ENCODE peak calls at places on chromosome 1, in eight cellular contexts. One of them, this sample, is unnamed. For H3K4me1, the result is how much of the 10 kb centered on the place peaks cover.

GRCh38 chr1:175543447-175543846 is 199.9 kb downstream of the TNR start:
- DNase-seq in CD8-positive, alpha-beta T cell: no peak
- DNase-seq in upper lobe of right lung: no peak
- DNase-seq in iPS DF 6.9: no peak
- DNase-seq in uterus: no peak
- DNase-seq in tibial artery: no peak
- DNase-seq in body of pancreas: no peak
- DNase-seq in GM23248: no peak
- DNase-seq in this sample: no peak

GRCh38 chr1:55285849-55286248 is 70.7 kb upstream of the USP24 start:
- DNase-seq in CD8-positive, alpha-beta T cell: no peak
- DNase-seq in upper lobe of right lung: no peak
- DNase-seq in iPS DF 6.9: no peak
- DNase-seq in uterus: no peak
- DNase-seq in tibial artery: no peak
- DNase-seq in body of pancreas: no peak
- DNase-seq in GM23248: no peak
- DNase-seq in this sample: no peak

GRCh38 chr1:77382361-77382760 is 100.5 kb downstream of the AK5 start:
- DNase-seq in CD8-positive, alpha-beta T cell: no peak
- DNase-seq in upper lobe of right lung: no peak
- DNase-seq in iPS DF 6.9: no peak
- DNase-seq in uterus: no peak
- DNase-seq in tibial artery: no peak
- DNase-seq in body of pancreas: no peak
- DNase-seq in GM23248: no peak
- DNase-seq in this sample: no peak

GRCh38 chr1:164588388-164589341 is 29.7 kb downstream of the PBX1 start:
- DNase-seq in CD8-positive, alpha-beta T cell: no peak
- DNase-seq in upper lobe of right lung: peak
- DNase-seq in iPS DF 6.9: no peak
- DNase-seq in uterus: peak
- DNase-seq in tibial artery: peak
- DNase-seq in body of pancreas: no peak
- DNase-seq in GM23248: peak
- DNase-seq in this sample: no peak

GRCh38 chr1:54287176-54287650 is 87.2 kb downstream of the MRPL37 start:
- DNase-seq in CD8-positive, alpha-beta T cell: peak
- DNase-seq in upper lobe of right lung: peak
- DNase-seq in iPS DF 6.9: no peak
- DNase-seq in uterus: peak
- DNase-seq in tibial artery: peak
- DNase-seq in body of pancreas: peak
- DNase-seq in GM23248: peak
- DNase-seq in this sample: peak

GRCh38 chr1:75672528-75673393 is 51.7 kb upstream of the ACADM start:
- DNase-seq in CD8-positive, alpha-beta T cell: no peak
- DNase-seq in upper lobe of right lung: no peak
- DNase-seq in iPS DF 6.9: peak
- DNase-seq in uterus: no peak
- DNase-seq in tibial artery: no peak
- DNase-seq in body of pancreas: no peak
- DNase-seq in GM23248: peak
- DNase-seq in this sample: no peak

GRCh38 chr1:40844079-40844478 is 18.1 kb downstream of the CITED4 start:
- DNase-seq in CD8-positive, alpha-beta T cell: no peak
- DNase-seq in upper lobe of right lung: no peak
- DNase-seq in iPS DF 6.9: no peak
- DNase-seq in uterus: no peak
- DNase-seq in tibial artery: no peak
- DNase-seq in body of pancreas: no peak
- DNase-seq in GM23248: no peak
- DNase-seq in this sample: no peak

GRCh38 chr1:56709269-56709880 is 64.3 kb downstream of the PRKAA2 start:
- DNase-seq in CD8-positive, alpha-beta T cell: no peak
- DNase-seq in upper lobe of right lung: no peak
- DNase-seq in iPS DF 6.9: peak
- DNase-seq in uterus: peak
- DNase-seq in tibial artery: no peak
- DNase-seq in body of pancreas: no peak
- DNase-seq in GM23248: peak
- DNase-seq in this sample: peak

GRCh38 chr1:156838972-156839371 is 19.9 kb downstream of the INSRR start:
- DNase-seq in CD8-positive, alpha-beta T cell: peak
- DNase-seq in upper lobe of right lung: no peak
- DNase-seq in iPS DF 6.9: no peak
- DNase-seq in uterus: no peak
- DNase-seq in tibial artery: no peak
- DNase-seq in body of pancreas: peak
- DNase-seq in GM23248: peak
- DNase-seq in this sample: peak

GRCh38 chr1:201628490-201628889 is 89.6 kb downstream of the NAV1 start:
- DNase-seq in CD8-positive, alpha-beta T cell: no peak
- DNase-seq in upper lobe of right lung: no peak
- DNase-seq in iPS DF 6.9: no peak
- DNase-seq in uterus: no peak
- DNase-seq in tibial artery: no peak
- DNase-seq in body of pancreas: no peak
- DNase-seq in GM23248: no peak
- DNase-seq in this sample: no peak

GRCh38 chr1:59568158-59568935 is 246.4 kb upstream of the HOOK1 start:
- DNase-seq in CD8-positive, alpha-beta T cell: no peak
- DNase-seq in upper lobe of right lung: no peak
- DNase-seq in iPS DF 6.9: no peak
- DNase-seq in uterus: no peak
- DNase-seq in tibial artery: no peak
- DNase-seq in body of pancreas: no peak
- DNase-seq in GM23248: peak
- DNase-seq in this sample: no peak

GRCh38 chr1:118154220-118154619 is 30.8 kb downstream of the SPAG17 start:
- DNase-seq in CD8-positive, alpha-beta T cell: no peak
- DNase-seq in upper lobe of right lung: no peak
- DNase-seq in iPS DF 6.9: no peak
- DNase-seq in uterus: no peak
- DNase-seq in tibial artery: no peak
- DNase-seq in body of pancreas: no peak
- DNase-seq in GM23248: peak
- DNase-seq in this sample: no peak

GRCh38 chr1:54110991-54111390 is 41.8 kb downstream of the CDCP2 start:
- DNase-seq in CD8-positive, alpha-beta T cell: no peak
- DNase-seq in upper lobe of right lung: no peak
- DNase-seq in iPS DF 6.9: no peak
- DNase-seq in uterus: no peak
- DNase-seq in tibial artery: no peak
- DNase-seq in body of pancreas: no peak
- DNase-seq in GM23248: no peak
- DNase-seq in this sample: no peak

GRCh38 chr1:183600136-183600535 is 9.9 kb upstream of the NCF2 start:
- DNase-seq in CD8-positive, alpha-beta T cell: no peak
- DNase-seq in upper lobe of right lung: no peak
- DNase-seq in iPS DF 6.9: no peak
- DNase-seq in uterus: no peak
- DNase-seq in tibial artery: peak
- DNase-seq in body of pancreas: no peak
- DNase-seq in GM23248: peak
- DNase-seq in this sample: no peak

GRCh38 chr1:5423109-5423508 is 569.1 kb downstream of the NPHP4 start:
- DNase-seq in CD8-positive, alpha-beta T cell: peak
- DNase-seq in upper lobe of right lung: peak
- DNase-seq in iPS DF 6.9: no peak
- DNase-seq in uterus: no peak
- DNase-seq in tibial artery: no peak
- DNase-seq in body of pancreas: no peak
- DNase-seq in GM23248: no peak
- DNase-seq in this sample: peak

GRCh38 chr1:223175032-223175431 is 32.0 kb upstream of the TLR5 start:
- DNase-seq in CD8-positive, alpha-beta T cell: no peak
- DNase-seq in upper lobe of right lung: no peak
- DNase-seq in iPS DF 6.9: no peak
- DNase-seq in uterus: no peak
- DNase-seq in tibial artery: no peak
- DNase-seq in body of pancreas: no peak
- DNase-seq in GM23248: peak
- DNase-seq in this sample: no peak

GRCh38 chr1:1959840-1960479 is 40.9 kb upstream of the TMEM52 start:
- DNase-seq in CD8-positive, alpha-beta T cell: peak
- DNase-seq in upper lobe of right lung: peak
- DNase-seq in iPS DF 6.9: peak
- DNase-seq in uterus: peak
- DNase-seq in tibial artery: peak
- DNase-seq in body of pancreas: peak
- DNase-seq in GM23248: peak
- DNase-seq in this sample: peak

GRCh38 chr1:58664881-58665280 is 35.0 kb downstream of the MYSM1 start:
- DNase-seq in CD8-positive, alpha-beta T cell: no peak
- DNase-seq in upper lobe of right lung: no peak
- DNase-seq in iPS DF 6.9: no peak
- DNase-seq in uterus: no peak
- DNase-seq in tibial artery: no peak
- DNase-seq in body of pancreas: no peak
- DNase-seq in GM23248: peak
- DNase-seq in this sample: no peak

DNA sequence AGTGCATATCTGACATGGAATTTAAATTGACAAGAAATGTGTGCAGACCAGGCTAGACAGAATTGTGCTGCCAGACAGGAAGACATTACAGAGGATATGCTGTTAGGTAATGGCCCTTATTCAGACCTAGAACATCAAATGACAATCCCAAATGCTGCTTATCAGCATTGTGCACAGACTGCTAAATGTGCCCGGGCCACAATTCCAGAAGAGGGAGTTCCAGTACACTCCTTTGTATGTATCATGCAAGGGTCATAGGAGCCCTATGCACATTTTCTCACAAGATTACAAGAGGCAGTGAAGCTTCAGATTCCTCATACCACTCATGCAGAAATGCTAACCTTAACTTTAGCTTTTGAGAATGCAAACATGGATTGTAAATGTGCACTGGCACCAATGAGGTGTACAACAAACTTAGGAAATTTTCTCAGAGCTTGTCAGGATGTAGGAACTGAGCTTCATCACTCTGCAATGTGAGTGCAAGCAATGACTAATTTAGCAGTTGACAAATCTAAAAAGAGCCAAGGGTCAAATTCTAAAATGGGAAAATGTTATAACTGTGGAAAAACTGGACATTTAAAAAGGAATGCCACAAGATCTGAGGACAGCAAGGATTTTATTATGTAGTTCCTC is 273.5 kb downstream of the COL11A1 start:
- DNase-seq in CD8-positive, alpha-beta T cell: no peak
- DNase-seq in upper lobe of right lung: no peak
- DNase-seq in iPS DF 6.9: no peak
- DNase-seq in uterus: no peak
- DNase-seq in tibial artery: no peak
- DNase-seq in body of pancreas: no peak
- DNase-seq in GM23248: peak
- DNase-seq in this sample: no peak
- H3K27ac ChIP-seq in CD8-positive, alpha-beta T cell: no peak
- H3K27ac ChIP-seq in upper lobe of right lung: no peak
- H3K27ac ChIP-seq in iPS DF 6.9: no peak
- H3K27ac ChIP-seq in uterus: no peak
- H3K27ac ChIP-seq in tibial artery: no peak
- H3K27ac ChIP-seq in body of pancreas: no peak
- H3K27ac ChIP-seq in GM23248: peak
- H3K27ac ChIP-seq in this sample: no peak

GRCh38 chr1:226133504-226134123 is 52.9 kb downstream of the ACBD3 start:
- DNase-seq in CD8-positive, alpha-beta T cell: no peak
- DNase-seq in upper lobe of right lung: no peak
- DNase-seq in iPS DF 6.9: no peak
- DNase-seq in uterus: no peak
- DNase-seq in tibial artery: no peak
- DNase-seq in body of pancreas: no peak
- DNase-seq in GM23248: no peak
- DNase-seq in this sample: no peak

GRCh38 chr1:226132731-226133503 is 53.6 kb downstream of the ACBD3 start:
- DNase-seq in CD8-positive, alpha-beta T cell: no peak
- DNase-seq in upper lobe of right lung: peak
- DNase-seq in iPS DF 6.9: no peak
- DNase-seq in uterus: no peak
- DNase-seq in tibial artery: no peak
- DNase-seq in body of pancreas: no peak
- DNase-seq in GM23248: peak
- DNase-seq in this sample: no peak

GRCh38 chr1:226129230-226129629 is 57.3 kb downstream of the ACBD3 start:
- DNase-seq in CD8-positive, alpha-beta T cell: no peak
- DNase-seq in upper lobe of right lung: peak
- DNase-seq in iPS DF 6.9: no peak
- DNase-seq in uterus: no peak
- DNase-seq in tibial artery: no peak
- DNase-seq in body of pancreas: peak
- DNase-seq in GM23248: no peak
- DNase-seq in this sample: no peak

GRCh38 chr1:226134170-226135058 is 52.1 kb downstream of the ACBD3 start:
- DNase-seq in CD8-positive, alpha-beta T cell: no peak
- DNase-seq in upper lobe of right lung: no peak
- DNase-seq in iPS DF 6.9: no peak
- DNase-seq in uterus: no peak
- DNase-seq in tibial artery: no peak
- DNase-seq in body of pancreas: no peak
- DNase-seq in GM23248: no peak
- DNase-seq in this sample: no peak

GRCh38 chr1:226131639-226132038 is 54.9 kb downstream of the ACBD3 start:
- DNase-seq in CD8-positive, alpha-beta T cell: no peak
- DNase-seq in upper lobe of right lung: peak
- DNase-seq in iPS DF 6.9: no peak
- DNase-seq in uterus: no peak
- DNase-seq in tibial artery: no peak
- DNase-seq in body of pancreas: no peak
- DNase-seq in GM23248: no peak
- DNase-seq in this sample: no peak
- H3K4me1 ChIP-seq in CD8-positive, alpha-beta T cell: under half
- H3K4me1 ChIP-seq in upper lobe of right lung: under half
- H3K4me1 ChIP-seq in iPS DF 6.9: under half
- H3K4me1 ChIP-seq in uterus: under half
- H3K4me1 ChIP-seq in tibial artery: under half
- H3K4me1 ChIP-seq in body of pancreas: half or more
- H3K4me1 ChIP-seq in GM23248: under half
- H3K4me1 ChIP-seq in this sample: under half

DNA sequence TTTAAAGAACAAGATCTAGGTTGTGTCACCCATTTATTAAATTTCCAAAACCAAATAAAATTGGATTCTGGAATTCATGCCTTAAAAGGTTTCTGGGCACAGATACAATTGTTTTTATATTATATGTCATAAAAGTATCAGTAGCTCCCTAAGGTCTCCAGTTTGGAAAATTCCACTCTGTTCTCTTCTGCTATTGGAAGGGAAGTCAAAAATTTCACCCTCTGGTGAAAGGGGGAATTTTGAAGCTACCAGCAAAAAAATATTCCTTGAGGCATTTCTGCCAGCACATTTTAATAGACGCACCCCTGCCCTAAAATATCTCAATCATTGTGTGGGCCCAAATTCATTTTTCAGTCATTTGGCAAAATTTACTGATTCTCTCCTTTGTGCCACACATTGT is 285.7 kb upstream of the SGIP1 start:
- DNase-seq in CD8-positive, alpha-beta T cell: no peak
- DNase-seq in upper lobe of right lung: no peak
- DNase-seq in iPS DF 6.9: no peak
- DNase-seq in uterus: no peak
- DNase-seq in tibial artery: no peak
- DNase-seq in body of pancreas: no peak
- DNase-seq in GM23248: no peak
- DNase-seq in this sample: no peak
- H3K27ac ChIP-seq in CD8-positive, alpha-beta T cell: no peak
- H3K27ac ChIP-seq in upper lobe of right lung: no peak
- H3K27ac ChIP-seq in iPS DF 6.9: no peak
- H3K27ac ChIP-seq in uterus: peak
- H3K27ac ChIP-seq in tibial artery: peak
- H3K27ac ChIP-seq in body of pancreas: no peak
- H3K27ac ChIP-seq in GM23248: no peak
- H3K27ac ChIP-seq in this sample: no peak

GRCh38 chr1:36239941-36240637 is 15.8 kb downstream of the THRAP3 start:
- DNase-seq in CD8-positive, alpha-beta T cell: no peak
- DNase-seq in upper lobe of right lung: no peak
- DNase-seq in iPS DF 6.9: no peak
- DNase-seq in uterus: no peak
- DNase-seq in tibial artery: no peak
- DNase-seq in body of pancreas: no peak
- DNase-seq in GM23248: no peak
- DNase-seq in this sample: no peak
- H3K4me1 ChIP-seq in CD8-positive, alpha-beta T cell: under half
- H3K4me1 ChIP-seq in upper lobe of right lung: under half
- H3K4me1 ChIP-seq in iPS DF 6.9: under half
- H3K4me1 ChIP-seq in uterus: under half
- H3K4me1 ChIP-seq in tibial artery: under half
- H3K4me1 ChIP-seq in body of pancreas: under half
- H3K4me1 ChIP-seq in GM23248: under half
- H3K4me1 ChIP-seq in this sample: under half

This sample was measured in DND-41.